ENCODE peak calls at places on chromosomes 16 and 17, in five cellular contexts. One of them, this sample, is unnamed.

GRCh38 chr17:41518789-41519449 is at the start of gene KRT15:
- DNase-seq in astrocyte: no peak
- DNase-seq in bronchial epithelial cell: peak; percentile 92
- DNase-seq in cardiac muscle cell: no peak
- DNase-seq in AG10803: no peak
- DNase-seq in this sample: no peak

GRCh38 chr16:88286301-88286923 is 96.3 kb upstream of the ZNF469 start:
- DNase-seq in AG10803: no peak
- DNase-seq in cardiac muscle cell: no peak
- DNase-seq in astrocyte: no peak
- DNase-seq in bronchial epithelial cell: no peak
- DNase-seq in this sample: no peak

GRCh38 chr16:53098526-53099317 is 43.9 kb downstream of the CHD9 start:
- DNase-seq in astrocyte: peak; percentile 95
- DNase-seq in AG10803: peak; percentile 92
- DNase-seq in cardiac muscle cell: peak; percentile 99
- DNase-seq in bronchial epithelial cell: peak; percentile 77
- DNase-seq in this sample: no peak

GRCh38 chr17:70859829-70860228 is 690.5 kb downstream of the KCNJ2 start:
- DNase-seq in bronchial epithelial cell: peak; percentile 42
- DNase-seq in astrocyte: no peak
- DNase-seq in cardiac muscle cell: no peak
- DNase-seq in AG10803: no peak
- DNase-seq in this sample: no peak

GRCh38 chr16:2757344-2757743 is 4.9 kb downstream of the SRRM2 start:
- DNase-seq in cardiac muscle cell: no peak
- DNase-seq in AG10803: no peak
- DNase-seq in astrocyte: no peak
- DNase-seq in bronchial epithelial cell: no peak
- DNase-seq in this sample: no peak

GRCh38 chr17:9668532-9668931 is 23.2 kb downstream of the USP43 start:
- DNase-seq in bronchial epithelial cell: peak; percentile 95
- DNase-seq in astrocyte: peak; percentile 78
- DNase-seq in cardiac muscle cell: peak; percentile 32
- DNase-seq in AG10803: peak; percentile 69
- DNase-seq in this sample: no peak

GRCh38 chr17:69525920-69526841 is 111.7 kb downstream of the MAP2K6 start:
- DNase-seq in AG10803: peak; percentile 68
- DNase-seq in bronchial epithelial cell: peak; percentile 55
- DNase-seq in astrocyte: peak; percentile 26
- DNase-seq in cardiac muscle cell: peak; percentile 79
- DNase-seq in this sample: no peak

GRCh38 chr17:70295732-70296131 is 126.4 kb downstream of the KCNJ2 start:
- DNase-seq in cardiac muscle cell: no peak
- DNase-seq in bronchial epithelial cell: no peak
- DNase-seq in astrocyte: no peak
- DNase-seq in AG10803: no peak
- DNase-seq in this sample: no peak

GRCh38 chr17:67441052-67441738 is 64.1 kb downstream of the PITPNC1 start:
- DNase-seq in cardiac muscle cell: peak; percentile 33
- DNase-seq in bronchial epithelial cell: peak; percentile 59
- DNase-seq in AG10803: peak; percentile 78
- DNase-seq in astrocyte: peak; percentile 76
- DNase-seq in this sample: no peak

GRCh38 chr17:3827124-3827773 is 18.8 kb downstream of the NCBP3 start:
- DNase-seq in cardiac muscle cell: peak; percentile 80
- DNase-seq in astrocyte: peak; percentile 45
- DNase-seq in AG10803: peak; percentile 67
- DNase-seq in bronchial epithelial cell: peak; percentile 75
- DNase-seq in this sample: no peak

GRCh38 chr17:9218911-9219310 is 197.6 kb downstream of the NTN1 start:
- DNase-seq in AG10803: peak; percentile 34
- DNase-seq in bronchial epithelial cell: no peak
- DNase-seq in cardiac muscle cell: peak; percentile 26
- DNase-seq in astrocyte: no peak
- DNase-seq in this sample: no peak

GRCh38 chr16:10031955-10032354 is 150.3 kb downstream of the GRIN2A start:
- DNase-seq in bronchial epithelial cell: no peak
- DNase-seq in cardiac muscle cell: no peak
- DNase-seq in astrocyte: no peak
- DNase-seq in AG10803: no peak
- DNase-seq in this sample: no peak

GRCh38 chr17:40646791-40647548 is 648 bp downstream of the SMARCE1 start:
- DNase-seq in astrocyte: peak; percentile 56
- DNase-seq in cardiac muscle cell: peak; percentile 64
- DNase-seq in bronchial epithelial cell: peak; percentile 31
- DNase-seq in AG10803: peak; percentile 66
- DNase-seq in this sample: no peak

GRCh38 chr16:8026450-8026849 is 563.9 kb downstream of the TMEM114 start:
- DNase-seq in astrocyte: no peak
- DNase-seq in AG10803: no peak
- DNase-seq in bronchial epithelial cell: no peak
- DNase-seq in cardiac muscle cell: no peak
- DNase-seq in this sample: no peak

GRCh38 chr17:36632916-36633846 is 31.8 kb downstream of the MRM1 start:
- DNase-seq in cardiac muscle cell: no peak
- DNase-seq in AG10803: no peak
- DNase-seq in astrocyte: no peak
- DNase-seq in bronchial epithelial cell: no peak
- DNase-seq in this sample: no peak

GRCh38 chr17:81884520-81884919 is 6.9 kb downstream of the ALYREF start:
- DNase-seq in AG10803: peak; percentile 9
- DNase-seq in bronchial epithelial cell: no peak
- DNase-seq in astrocyte: no peak
- DNase-seq in cardiac muscle cell: peak; percentile 42
- DNase-seq in this sample: no peak

GRCh38 chr17:32878211-32878610 is 1.3 kb upstream of the MYO1D start:
- DNase-seq in bronchial epithelial cell: peak; percentile 61
- DNase-seq in AG10803: peak; percentile 93
- DNase-seq in astrocyte: peak; percentile 25
- DNase-seq in cardiac muscle cell: peak; percentile 53
- DNase-seq in this sample: peak; percentile 21

GRCh38 chr17:1808649-1809048 is 21.1 kb downstream of the SMYD4 start:
- DNase-seq in AG10803: no peak
- DNase-seq in bronchial epithelial cell: no peak
- DNase-seq in cardiac muscle cell: no peak
- DNase-seq in astrocyte: no peak
- DNase-seq in this sample: no peak

GRCh38 chr16:89564476-89565255 is 4.2 kb downstream of the RPL13 start:
- DNase-seq in cardiac muscle cell: no peak
- DNase-seq in astrocyte: no peak
- DNase-seq in AG10803: no peak
- DNase-seq in bronchial epithelial cell: peak; percentile 3
- DNase-seq in this sample: no peak

GRCh38 chr17:65794572-65794971 is 233.1 kb upstream of the AXIN2 start:
- DNase-seq in cardiac muscle cell: peak; percentile 54
- DNase-seq in astrocyte: peak; percentile 3
- DNase-seq in bronchial epithelial cell: peak; percentile 53
- DNase-seq in AG10803: peak; percentile 11
- DNase-seq in this sample: no peak

GRCh38 chr17:77649717-77650211 is 308.7 kb upstream of the TNRC6C start:
- DNase-seq in bronchial epithelial cell: peak; percentile 3
- DNase-seq in cardiac muscle cell: peak; percentile 8
- DNase-seq in AG10803: peak; percentile 40
- DNase-seq in astrocyte: peak; percentile 63
- DNase-seq in this sample: no peak

GRCh38 chr17:35460354-35460851 is 11.8 kb upstream of the SLFN13 start:
- DNase-seq in bronchial epithelial cell: peak; percentile 23
- DNase-seq in astrocyte: no peak
- DNase-seq in AG10803: no peak
- DNase-seq in cardiac muscle cell: no peak
- DNase-seq in this sample: no peak

GRCh38 chr16:1770328-1771071 is 843 bp downstream of the NME3 start:
- DNase-seq in cardiac muscle cell: peak; percentile 62
- DNase-seq in AG10803: peak; percentile 51
- DNase-seq in astrocyte: peak; percentile 61
- DNase-seq in bronchial epithelial cell: peak; percentile 65
- DNase-seq in this sample: no peak

GRCh38 chr16:64339052-64339770 is 782.7 kb downstream of the CDH11 start:
- DNase-seq in astrocyte: peak; percentile 78
- DNase-seq in cardiac muscle cell: peak; percentile 24
- DNase-seq in AG10803: peak; percentile 94
- DNase-seq in bronchial epithelial cell: no peak
- DNase-seq in this sample: peak; percentile 60

GRCh38 chr17:78787444-78787843 is 5.4 kb upstream of the CYTH1 start:
- DNase-seq in cardiac muscle cell: no peak
- DNase-seq in astrocyte: no peak
- DNase-seq in bronchial epithelial cell: peak; percentile 54
- DNase-seq in AG10803: no peak
- DNase-seq in this sample: no peak

GRCh38 chr17:78529871-78530670 is 47.1 kb downstream of the DNAH17 start:
- DNase-seq in bronchial epithelial cell: no peak
- DNase-seq in cardiac muscle cell: no peak
- DNase-seq in AG10803: no peak
- DNase-seq in astrocyte: no peak
- DNase-seq in this sample: no peak

GRCh38 chr17:6661464-6661848 is 9.9 kb downstream of the C17orf100 start:
- DNase-seq in bronchial epithelial cell: no peak
- DNase-seq in cardiac muscle cell: no peak
- DNase-seq in astrocyte: no peak
- DNase-seq in AG10803: no peak
- DNase-seq in this sample: no peak

GRCh38 chr16:15765880-15766279 is 90.9 kb downstream of the MYH11 start:
- DNase-seq in bronchial epithelial cell: peak; percentile 33
- DNase-seq in AG10803: peak; percentile 48
- DNase-seq in cardiac muscle cell: peak; percentile 35
- DNase-seq in astrocyte: no peak
- DNase-seq in this sample: no peak

GRCh38 chr16:85433477-85433876 is 179.6 kb upstream of the GSE1 start:
- DNase-seq in cardiac muscle cell: no peak
- DNase-seq in astrocyte: no peak
- DNase-seq in bronchial epithelial cell: no peak
- DNase-seq in AG10803: no peak
- DNase-seq in this sample: no peak

GRCh38 chr16:87860553-87861299 is 8.6 kb downstream of the SLC7A5 start:
- DNase-seq in AG10803: peak; percentile 64
- DNase-seq in cardiac muscle cell: peak; percentile 56
- DNase-seq in astrocyte: peak; percentile 78
- DNase-seq in bronchial epithelial cell: peak; percentile 41
- DNase-seq in this sample: no peak

GRCh38 chr17:58753026-58753425 is 2.6 kb upstream of the PPM1E start:
- DNase-seq in cardiac muscle cell: no peak
- DNase-seq in bronchial epithelial cell: no peak
- DNase-seq in astrocyte: no peak
- DNase-seq in AG10803: no peak
- DNase-seq in this sample: no peak

GRCh38 chr17:58757162-58757613 is 1.5 kb downstream of the PPM1E start:
- DNase-seq in bronchial epithelial cell: no peak
- DNase-seq in AG10803: no peak
- DNase-seq in cardiac muscle cell: no peak
- DNase-seq in astrocyte: no peak
- DNase-seq in this sample: no peak

GRCh38 chr17:58756246-58757161 is 850 bp downstream of the PPM1E start:
- DNase-seq in bronchial epithelial cell: no peak
- DNase-seq in cardiac muscle cell: peak; percentile 14
- DNase-seq in astrocyte: peak; percentile 2
- DNase-seq in AG10803: no peak
- DNase-seq in this sample: no peak

GRCh38 chr17:58755577-58756245 is at the start of gene PPM1E:
- DNase-seq in cardiac muscle cell: peak; percentile 56
- DNase-seq in bronchial epithelial cell: no peak
- DNase-seq in AG10803: peak; percentile 12
- DNase-seq in astrocyte: peak; percentile 39
- DNase-seq in this sample: no peak

GRCh38 chr17:58755269-58755576 is 431 bp upstream of the PPM1E start:
- DNase-seq in cardiac muscle cell: no peak
- DNase-seq in astrocyte: no peak
- DNase-seq in AG10803: no peak
- DNase-seq in bronchial epithelial cell: no peak
- DNase-seq in this sample: no peak
- H3K4me3 ChIP-seq in cardiac muscle cell: no peak overlapping the region
- H3K4me3 ChIP-seq in astrocyte: peak overlapping the region; percentile 70
- H3K4me3 ChIP-seq in AG10803: peak overlapping the region; percentile 60
- H3K4me3 ChIP-seq in bronchial epithelial cell: peak overlapping the region; percentile 51
- H3K4me3 ChIP-seq in this sample: peak overlapping the region; percentile 60

GRCh38 chr17:64028874-64029464 is 8.5 kb upstream of the ICAM2 start:
- DNase-seq in cardiac muscle cell: peak; percentile 77
- DNase-seq in AG10803: peak; percentile 66
- DNase-seq in bronchial epithelial cell: peak; percentile 62
- DNase-seq in astrocyte: peak; percentile 32
- DNase-seq in this sample: peak; percentile 16
- TF ChIP-seq CTCF in cardiac muscle cell: peak; percentile 68
- TF ChIP-seq CTCF in AG10803: peak; percentile 78
- TF ChIP-seq CTCF in bronchial epithelial cell: peak; percentile 69
- TF ChIP-seq CTCF in astrocyte: peak; percentile 69
- TF ChIP-seq CTCF in this sample: peak; percentile 69

DNA sequence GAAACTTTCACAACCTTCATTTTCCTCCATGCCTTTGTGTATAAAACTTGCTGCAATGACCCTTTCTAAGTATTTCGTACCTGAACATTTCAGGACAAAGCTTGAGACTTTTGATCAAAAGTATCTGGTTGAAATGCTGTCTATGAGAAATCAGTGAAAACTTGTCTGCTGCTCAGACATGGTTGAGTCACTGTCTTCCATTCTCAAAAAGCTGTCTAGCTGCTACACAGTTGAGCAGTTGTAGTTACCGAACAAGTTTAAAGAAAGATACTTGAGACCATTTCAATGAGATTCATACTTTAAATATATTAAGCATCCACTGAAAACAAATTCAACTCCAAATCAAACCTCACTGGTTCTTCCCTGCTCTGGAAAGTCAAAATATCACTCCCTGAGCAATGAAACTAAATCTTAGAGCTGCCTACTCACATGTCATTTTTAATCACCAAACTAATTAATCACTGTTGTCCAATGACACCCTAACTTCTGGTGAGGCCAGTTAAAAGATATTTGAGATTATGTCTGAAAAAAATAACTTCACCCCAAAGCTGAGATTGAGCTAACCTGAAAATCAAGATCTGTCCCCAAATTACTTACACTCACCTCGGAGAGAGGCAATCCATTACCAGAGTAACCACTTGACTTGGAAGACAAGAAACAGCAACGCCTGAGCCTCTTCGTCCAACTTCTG is 503 bp downstream of the TMEM100 start:
- DNase-seq in AG10803: no peak
- DNase-seq in astrocyte: peak; percentile 23
- DNase-seq in bronchial epithelial cell: peak; percentile 59
- DNase-seq in cardiac muscle cell: no peak
- DNase-seq in this sample: no peak
- H3K4me3 ChIP-seq in AG10803: peak overlapping the region; percentile 39
- H3K4me3 ChIP-seq in astrocyte: peak overlapping the region; percentile 48
- H3K4me3 ChIP-seq in bronchial epithelial cell: no peak overlapping the region
- H3K4me3 ChIP-seq in cardiac muscle cell: no peak overlapping the region
- H3K4me3 ChIP-seq in this sample: peak overlapping the region; percentile 41

GRCh38 chr17:31439716-31440115 is 48.2 kb downstream of the RAB11FIP4 start:
- DNase-seq in bronchial epithelial cell: no peak
- DNase-seq in AG10803: no peak
- DNase-seq in cardiac muscle cell: no peak
- DNase-seq in astrocyte: no peak
- DNase-seq in this sample: no peak

GRCh38 chr17:31434404-31435050 is 43.1 kb downstream of the RAB11FIP4 start:
- DNase-seq in AG10803: no peak
- DNase-seq in bronchial epithelial cell: no peak
- DNase-seq in cardiac muscle cell: no peak
- DNase-seq in astrocyte: no peak
- DNase-seq in this sample: no peak

GRCh38 chr17:31433811-31434210 is 42.3 kb downstream of the RAB11FIP4 start:
- DNase-seq in cardiac muscle cell: no peak
- DNase-seq in AG10803: no peak
- DNase-seq in bronchial epithelial cell: no peak
- DNase-seq in astrocyte: no peak
- DNase-seq in this sample: no peak

GRCh38 chr17:31435581-31435980 is 44.1 kb downstream of the RAB11FIP4 start:
- DNase-seq in astrocyte: no peak
- DNase-seq in bronchial epithelial cell: no peak
- DNase-seq in AG10803: no peak
- DNase-seq in cardiac muscle cell: no peak
- DNase-seq in this sample: no peak

GRCh38 chr17:31437720-31438400 is 46.4 kb downstream of the RAB11FIP4 start:
- DNase-seq in bronchial epithelial cell: no peak
- DNase-seq in cardiac muscle cell: no peak
- DNase-seq in AG10803: no peak
- DNase-seq in astrocyte: no peak
- DNase-seq in this sample: no peak
- TF ChIP-seq CTCF in bronchial epithelial cell: no peak
- TF ChIP-seq CTCF in cardiac muscle cell: no peak
- TF ChIP-seq CTCF in AG10803: no peak
- TF ChIP-seq CTCF in astrocyte: no peak
- TF ChIP-seq CTCF in this sample: no peak